ENCODE peak calls at places on chromosomes 1 and 21, in nine cellular contexts. E is amygdala; M is NCI-H446; H is NCI-H524; V is SK-N-SH; U is suprapubic skin; A is fibroblast of mammary gland; B is C1 segment of cervical spinal cord; R is activated CD8-positive, alpha-beta T cell treated with anti-CD3 and anti-CD28 coated beads for 36 hours. D is an unnamed sample.

GRCh38 chr1:211259596-211260126 is 495 bp downstream of the RCOR3 start:
- DNase-seq in U (peak; percentile 80), E (peak; percentile 62), R (peak; percentile 70), B (peak; percentile 72), A (peak; percentile 46), V (peak; percentile 90), M (peak; percentile 52), H (peak; percentile 71), D (peak; percentile 88)

GRCh38 chr1:98201640-98202039 is 280.8 kb upstream of the DPYD start:
- DNase-seq in E (no peak), H (no peak), B (no peak), V (no peak), M (no peak), A (peak; percentile 38), R (no peak), U (no peak), D (no peak)

GRCh38 chr1:6365047-6365446 is 28.5 kb downstream of the ACOT7 start:
- DNase-seq in A (no peak), B (no peak), E (no peak), U (no peak), V (no peak), R (peak; percentile 72), H (no peak), M (no peak), D (no peak)

GRCh38 chr21:41453761-41454160 is 27.7 kb downstream of the MX1 start:
- DNase-seq in H (no peak), V (no peak), E (no peak), B (no peak), M (no peak), R (no peak), A (no peak), U (no peak), D (no peak)

GRCh38 chr1:158203693-158204457 is 23.2 kb downstream of the CD1D start:
- DNase-seq in M (peak; percentile 40), H (peak; percentile 37), B (no peak), E (no peak), R (peak; percentile 35), A (peak; percentile 73), V (peak; percentile 40), U (no peak), D (no peak)

GRCh38 chr1:17648457-17649145 is 106.5 kb upstream of the ACTL8 start:
- DNase-seq in H (no peak), B (no peak), A (no peak), E (peak; percentile 20), M (no peak), V (no peak), U (no peak), R (no peak), D (no peak)

GRCh38 chr1:180299486-180300246 is 69.6 kb downstream of the LHX4 start:
- DNase-seq in E (no peak), M (no peak), R (no peak), H (peak; percentile 93), B (no peak), A (no peak), U (no peak), V (no peak), D (peak; percentile 82)

GRCh38 chr1:26826261-26827201 is at the start of gene ZDHHC18:
- DNase-seq in B (peak; percentile 59), H (peak; percentile 44), R (peak; percentile 69), E (peak; percentile 66), V (peak; percentile 98), U (no peak), A (peak; percentile 30), M (peak; percentile 43), D (peak; percentile 96)

GRCh38 chr1:42845193-42845592 is 1.2 kb upstream of the ZNF691 start:
- DNase-seq in A (no peak), H (no peak), M (no peak), E (no peak), B (no peak), R (no peak), U (no peak), V (no peak), D (no peak)

GRCh38 chr1:37157634-37158033 is 123.3 kb upstream of the GRIK3 start:
- DNase-seq in M (no peak), R (no peak), H (no peak), E (no peak), V (no peak), U (no peak), B (no peak), A (no peak), D (no peak)

GRCh38 chr1:25820247-25821111 is 725 bp downstream of the MTFR1L start:
- DNase-seq in E (no peak), M (no peak), V (peak; percentile 79), U (no peak), A (peak; percentile 66), B (no peak), R (peak; percentile 88), H (peak; percentile 38), D (peak; percentile 75)

GRCh38 chr1:150551784-150552691 is 2.8 kb downstream of the ADAMTSL4 start:
- DNase-seq in H (no peak), B (peak; percentile 28), M (no peak), A (peak; percentile 96), R (peak; percentile 47), E (peak; percentile 14), U (peak; percentile 96), V (no peak), D (peak; percentile 37)

GRCh38 chr1:170075186-170075585 is 691 bp upstream of the KIFAP3 start:
- DNase-seq in R (peak; percentile 27), U (no peak), H (peak; percentile 17), V (no peak), A (no peak), B (no peak), M (no peak), E (no peak), D (no peak)

GRCh38 chr1:43591181-43591580 is 58.8 kb upstream of the KDM4A start:
- DNase-seq in U (no peak), M (no peak), A (no peak), V (no peak), H (no peak), B (no peak), E (no peak), R (no peak), D (no peak)

GRCh38 chr1:108590947-108591346 is 31.0 kb downstream of the EEIG2 start:
- DNase-seq in B (no peak), H (no peak), M (peak; percentile 33), A (peak; percentile 95), U (no peak), V (no peak), E (no peak), R (no peak), D (no peak)

GRCh38 chr21:43335119-43335518 is 91.8 kb downstream of the SIK1 start:
- DNase-seq in M (no peak), U (no peak), E (no peak), B (no peak), V (no peak), R (no peak), H (no peak), A (no peak), D (no peak)

GRCh38 chr1:63611231-63611630 is 18.0 kb downstream of the PGM1 start:
- DNase-seq in R (no peak), H (no peak), V (no peak), B (no peak), U (no peak), A (no peak), E (no peak), M (no peak), D (no peak)

GRCh38 chr1:185367218-185367617 is 50.2 kb upstream of the IVNS1ABP start:
- DNase-seq in R (no peak), A (peak; percentile 30), M (no peak), B (no peak), V (no peak), U (no peak), E (no peak), H (no peak), D (no peak)

GRCh38 chr1:118963456-118964430 is 24.4 kb downstream of the TBX15 start:
- DNase-seq in R (no peak), V (no peak), E (no peak), B (no peak), M (no peak), H (no peak), A (peak; percentile 99), U (no peak), D (no peak)

GRCh38 chr1:165225650-165226049 is 130.9 kb downstream of the LMX1A start:
- DNase-seq in H (no peak), M (no peak), A (no peak), U (no peak), E (no peak), B (no peak), V (no peak), R (no peak), D (no peak)

GRCh38 chr1:18166341-18166740 is 58.7 kb downstream of the IGSF21 start:
- DNase-seq in R (no peak), U (no peak), E (no peak), H (no peak), M (no peak), V (peak; percentile 75), A (no peak), B (no peak), D (no peak)

GRCh38 chr1:185297986-185298385 is 19.1 kb downstream of the IVNS1ABP start:
- DNase-seq in R (no peak), B (no peak), U (no peak), M (no peak), H (no peak), V (no peak), A (no peak), E (no peak), D (no peak)

GRCh38 chr1:19354531-19354981 is 42.4 kb downstream of the SLC66A1 start:
- DNase-seq in U (no peak), B (no peak), A (no peak), E (no peak), M (no peak), H (no peak), R (no peak), V (no peak), D (no peak)

GRCh38 chr1:203188686-203189232 is 2.3 kb upstream of the CHI3L1 start:
- DNase-seq in R (no peak), E (no peak), H (no peak), V (no peak), U (no peak), B (no peak), M (no peak), A (no peak), D (no peak)

GRCh38 chr1:228944991-228945390 is 209.7 kb downstream of the RHOU start:
- DNase-seq in M (no peak), E (no peak), R (no peak), B (no peak), V (no peak), A (peak; percentile 42), H (no peak), U (no peak), D (no peak)

GRCh38 chr1:28354121-28354520 is 15.4 kb upstream of the PHACTR4 start:
- DNase-seq in H (no peak), A (peak; percentile 63), R (no peak), V (no peak), M (no peak), U (no peak), B (no peak), E (no peak), D (no peak)

GRCh38 chr1:86757272-86757984 is 53.1 kb downstream of the SH3GLB1 start:
- DNase-seq in M (peak; percentile 43), U (no peak), V (no peak), R (no peak), B (peak; percentile 10), H (no peak), E (peak; percentile 61), A (peak; percentile 80), D (no peak)

GRCh38 chr1:6072774-6073479 is 27.2 kb downstream of the KCNAB2 start:
- DNase-seq in A (no peak), R (no peak), V (no peak), E (no peak), M (no peak), H (no peak), U (no peak), B (no peak), D (no peak)

GRCh38 chr1:194331758-194332157 is 1145.3 kb upstream of the B3GALT2 start:
- DNase-seq in B (no peak), H (no peak), U (no peak), R (no peak), V (no peak), E (no peak), A (no peak), M (no peak), D (no peak)

GRCh38 chr21:38376235-38376634 is 119.4 kb downstream of the KCNJ15 start:
- DNase-seq in V (no peak), R (no peak), M (no peak), B (no peak), E (no peak), U (no peak), H (no peak), A (no peak), D (no peak)

GRCh38 chr1:116661633-116662032 is 5.9 kb downstream of the IGSF3 start:
- DNase-seq in V (no peak), H (peak; percentile 33), M (no peak), E (no peak), R (no peak), A (no peak), B (no peak), U (no peak), D (no peak)